ENCODE peak calls at places on chromosomes 1 and 21, in nine cellular contexts. Q is stromal cell of bone marrow; X is KBM-7; C is NCI-H1105 treated with DMSO at 0.1 percent for 48 hours; A is lower lobe of right lung; T is A549; K is ACHN; N is psoas muscle; B is activated CD4-positive, alpha-beta T cell treated with anti-CD3 and anti-CD28 coated beads for 24 hours. U is an unnamed sample.

GRCh38 chr1:87408665-87409248 is 80.1 kb downstream of the LMO4 start:
- DNase-seq in Q (no peak), X (no peak), C (no peak), A (no peak), T (no peak), K (no peak), N (no peak), B (no peak), U (no peak)

GRCh38 chr1:31588751-31589515 is 12.6 kb downstream of the TINAGL1 start:
- DNase-seq in Q (no peak), X (no peak), C (no peak), A (peak), T (no peak), K (no peak), N (peak), B (no peak), U (no peak)

GRCh38 chr1:13523780-13524477 is 10.1 kb upstream of the LRRC38 start:
- DNase-seq in Q (no peak), X (no peak), C (no peak), A (no peak), T (no peak), K (no peak), N (no peak), B (no peak), U (no peak)

GRCh38 chr1:61853545-61853944 is 111.3 kb downstream of the PATJ start:
- DNase-seq in Q (peak), X (peak), C (peak), A (no peak), T (no peak), K (no peak), N (no peak), B (no peak), U (no peak)

GRCh38 chr1:64572222-64572900 is 102.4 kb downstream of the CACHD1 start:
- DNase-seq in Q (no peak), X (no peak), C (peak), A (no peak), T (no peak), K (no peak), N (no peak), B (no peak), U (no peak)

GRCh38 chr1:247536340-247536739 is at the start of gene OR2C3:
- DNase-seq in Q (no peak), X (no peak), C (no peak), A (no peak), T (no peak), K (no peak), N (no peak), B (no peak), U (no peak)

GRCh38 chr1:204477036-204477740 is 17.4 kb downstream of the PIK3C2B start:
- DNase-seq in Q (no peak), X (no peak), C (no peak), A (no peak), T (no peak), K (no peak), N (no peak), B (no peak), U (no peak)

GRCh38 chr1:37037675-37038074 is 3.4 kb upstream of the GRIK3 start:
- DNase-seq in Q (no peak), X (no peak), C (peak), A (no peak), T (no peak), K (no peak), N (no peak), B (no peak), U (no peak)

GRCh38 chr1:232143315-232143886 is 486.5 kb downstream of the SIPA1L2 start:
- DNase-seq in Q (no peak), X (no peak), C (no peak), A (no peak), T (no peak), K (no peak), N (no peak), B (no peak), U (no peak)

GRCh38 chr1:40736085-40736531 is 44.6 kb downstream of the NFYC start:
- DNase-seq in Q (no peak), X (peak), C (no peak), A (no peak), T (no peak), K (no peak), N (no peak), B (no peak), U (no peak)

GRCh38 chr1:204288061-204288588 is 71.6 kb downstream of the PLEKHA6 start:
- DNase-seq in Q (no peak), X (no peak), C (no peak), A (peak), T (peak), K (peak), N (peak), B (no peak), U (no peak)

GRCh38 chr1:206654826-206655225 is 19.5 kb downstream of the DYRK3 start:
- DNase-seq in Q (no peak), X (no peak), C (no peak), A (no peak), T (no peak), K (no peak), N (no peak), B (no peak), U (no peak)

GRCh38 chr1:177255411-177255810 is 84.7 kb downstream of the BRINP2 start:
- DNase-seq in Q (no peak), X (no peak), C (no peak), A (no peak), T (no peak), K (peak), N (no peak), B (no peak), U (no peak)

GRCh38 chr1:100354971-100355394 is 2.7 kb downstream of the CDC14A start:
- DNase-seq in Q (no peak), X (no peak), C (peak), A (no peak), T (no peak), K (peak), N (no peak), B (no peak), U (no peak)

GRCh38 chr21:32521736-32522360 is 63.5 kb downstream of the TCP10L start:
- DNase-seq in Q (no peak), X (no peak), C (no peak), A (no peak), T (no peak), K (no peak), N (no peak), B (no peak), U (no peak)

GRCh38 chr1:84936116-84936810 is 43.3 kb upstream of the LPAR3 start:
- DNase-seq in Q (peak), X (peak), C (peak), A (no peak), T (peak), K (peak), N (no peak), B (no peak), U (no peak)

U was measured in T follicular helper cell.